ENCODE peak calls at places on chromosomes 3 and 15, in six cellular contexts. P, Y, N, R, B and F are unnamed samples.

GRCh38 chr3:58519668-58520402 is 17.2 kb downstream of the ACOX2 start:
- DNase-seq in N (no peak), B (no peak), Y (no peak), P (no peak), R (no peak), F (no peak)

GRCh38 chr3:41365973-41366372 is 166.7 kb downstream of the CTNNB1 start:
- DNase-seq in Y (no peak), P (no peak), N (no peak), R (no peak), B (no peak), F (no peak)

GRCh38 chr3:148861277-148861869 is 3.7 kb upstream of the CPA3 start:
- DNase-seq in R (peak; percentile 49), N (no peak), B (peak; percentile 74), P (peak; percentile 55), Y (peak; percentile 25), F (peak; percentile 49)

GRCh38 chr15:99925661-99926461 is 192.6 kb upstream of the LYSMD4 start:
- DNase-seq in P (no peak), N (peak; percentile 71), R (peak; percentile 37), Y (no peak), B (no peak), F (peak; percentile 70)

GRCh38 chr3:66808891-66809578 is 189.1 kb upstream of the KBTBD8 start:
- DNase-seq in P (no peak), Y (no peak), B (no peak), R (no peak), N (no peak), F (no peak)

GRCh38 chr3:20323307-20323927 is 137.4 kb upstream of the SGO1 start:
- DNase-seq in P (no peak), B (no peak), Y (no peak), N (no peak), R (no peak), F (no peak)

GRCh38 chr3:132723551-132723950 is 1.3 kb upstream of the NPHP3 start:
- DNase-seq in R (no peak), P (no peak), N (no peak), Y (no peak), B (no peak), F (no peak)

GRCh38 chr3:62248831-62249776 is 124.2 kb downstream of the FEZF2 start:
- DNase-seq in N (no peak), R (no peak), Y (no peak), B (no peak), P (no peak), F (no peak)

GRCh38 chr15:98131924-98132323 is 171.4 kb downstream of the ARRDC4 start:
- DNase-seq in Y (no peak), P (no peak), R (no peak), N (no peak), B (peak; percentile 47), F (no peak)

GRCh38 chr3:37163262-37164020 is 10.9 kb downstream of the LRRFIP2 start:
- DNase-seq in B (peak; percentile 94), Y (peak; percentile 77), R (no peak), N (no peak), P (no peak), F (no peak)

GRCh38 chr3:155991847-155992246 is 121.4 kb downstream of the GMPS start:
- DNase-seq in Y (no peak), B (no peak), P (no peak), R (no peak), N (no peak), F (no peak)

GRCh38 chr15:31483053-31483923 is 156.7 kb downstream of the KLF13 start:
- DNase-seq in Y (no peak), N (no peak), P (no peak), B (no peak), R (no peak), F (peak; percentile 76)

GRCh38 chr3:133956333-133956732 is 60.7 kb upstream of the RAB6B start:
- DNase-seq in R (no peak), Y (no peak), B (no peak), P (no peak), N (no peak), F (no peak)

GRCh38 chr3:5002871-5003247 is 23.6 kb downstream of the BHLHE40 start:
- DNase-seq in N (no peak), P (no peak), B (no peak), Y (no peak), R (no peak), F (no peak)

GRCh38 chr3:120425877-120426276 is 24.9 kb downstream of the FSTL1 start:
- DNase-seq in B (peak; percentile 95), P (no peak), R (no peak), N (peak; percentile 66), Y (peak; percentile 87), F (no peak)

GRCh38 chr3:188832961-188833615 is 338.7 kb upstream of the TPRG1 start:
- DNase-seq in N (peak; percentile 8), Y (no peak), B (peak; percentile 56), P (no peak), R (no peak), F (no peak)

GRCh38 chr3:64361962-64362735 is 136.9 kb upstream of the PRICKLE2 start:
- DNase-seq in N (no peak), P (no peak), Y (peak; percentile 28), R (no peak), B (peak; percentile 33), F (no peak)

GRCh38 chr15:87129916-87130315 is 1050.2 kb downstream of the AGBL1 start:
- DNase-seq in B (no peak), P (no peak), R (no peak), N (no peak), Y (no peak), F (no peak)

GRCh38 chr3:49276475-49277356 is at the start of gene C3orf62:
- DNase-seq in B (peak; percentile 78), N (peak; percentile 91), R (no peak), Y (peak; percentile 38), P (no peak), F (peak; percentile 90)

GRCh38 chr3:55624238-55624637 is 137.1 kb upstream of the WNT5A start:
- DNase-seq in R (no peak), Y (no peak), N (no peak), P (no peak), B (peak; percentile 30), F (no peak)

GRCh38 chr3:123449986-123450474 is 1.1 kb upstream of the ADCY5 start:
- DNase-seq in B (no peak), P (no peak), R (no peak), Y (no peak), N (no peak), F (no peak)

GRCh38 chr15:45456212-45457106 is 66.1 kb downstream of the SLC30A4 start:
- DNase-seq in N (no peak), Y (peak; percentile 100), R (peak; percentile 65), P (no peak), B (peak; percentile 100), F (peak; percentile 50)

GRCh38 chr3:132421832-132422231 is 4.5 kb downstream of the DNAJC13 start:
- DNase-seq in P (no peak), N (no peak), Y (no peak), B (peak; percentile 46), R (no peak), F (no peak)

GRCh38 chr3:195570344-195570743 is 13.4 kb downstream of the APOD start:
- DNase-seq in N (no peak), P (peak; percentile 50), R (no peak), Y (no peak), B (no peak), F (no peak)

GRCh38 chr3:142175478-142175877 is 26.1 kb upstream of the TFDP2 start:
- DNase-seq in R (no peak), N (no peak), B (no peak), Y (no peak), P (no peak), F (no peak)

DNA sequence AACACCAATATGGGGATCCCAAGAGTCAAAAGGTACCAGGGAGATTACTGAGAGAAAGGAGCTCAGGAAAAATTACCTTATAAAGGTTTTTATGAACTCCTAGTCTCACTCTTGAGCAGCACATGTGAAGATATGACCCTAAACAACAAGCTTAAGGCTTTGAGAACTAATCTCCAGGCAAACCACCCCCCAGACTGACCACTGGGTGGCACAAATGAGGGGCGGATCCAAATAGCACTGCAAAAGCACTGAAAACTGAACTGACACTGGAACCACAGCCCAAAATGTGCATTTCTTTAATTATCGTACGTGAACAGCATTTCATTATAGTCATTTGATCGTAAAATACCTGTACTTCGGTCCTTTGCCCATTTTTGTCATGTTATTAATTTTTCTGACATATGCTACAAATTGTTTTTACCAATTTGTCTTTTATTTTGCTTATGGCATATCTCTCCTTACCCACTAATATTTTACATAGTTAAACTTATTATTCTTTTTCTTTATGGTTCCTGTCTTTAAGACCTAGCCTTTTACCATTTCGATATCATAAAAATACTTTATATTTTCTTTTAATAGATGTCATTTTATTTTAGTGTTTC is 31.5 kb upstream of the TFDP2 start:
- DNase-seq in R (peak; percentile 44), N (peak; percentile 34), P (peak; percentile 57), Y (no peak), B (peak; percentile 51), F (no peak)
- TF ChIP-seq CTCF in R (peak; percentile 73), N (peak; percentile 45), P (peak; percentile 87), Y (peak; percentile 78), B (peak; percentile 72), F (peak; percentile 23)

DNA sequence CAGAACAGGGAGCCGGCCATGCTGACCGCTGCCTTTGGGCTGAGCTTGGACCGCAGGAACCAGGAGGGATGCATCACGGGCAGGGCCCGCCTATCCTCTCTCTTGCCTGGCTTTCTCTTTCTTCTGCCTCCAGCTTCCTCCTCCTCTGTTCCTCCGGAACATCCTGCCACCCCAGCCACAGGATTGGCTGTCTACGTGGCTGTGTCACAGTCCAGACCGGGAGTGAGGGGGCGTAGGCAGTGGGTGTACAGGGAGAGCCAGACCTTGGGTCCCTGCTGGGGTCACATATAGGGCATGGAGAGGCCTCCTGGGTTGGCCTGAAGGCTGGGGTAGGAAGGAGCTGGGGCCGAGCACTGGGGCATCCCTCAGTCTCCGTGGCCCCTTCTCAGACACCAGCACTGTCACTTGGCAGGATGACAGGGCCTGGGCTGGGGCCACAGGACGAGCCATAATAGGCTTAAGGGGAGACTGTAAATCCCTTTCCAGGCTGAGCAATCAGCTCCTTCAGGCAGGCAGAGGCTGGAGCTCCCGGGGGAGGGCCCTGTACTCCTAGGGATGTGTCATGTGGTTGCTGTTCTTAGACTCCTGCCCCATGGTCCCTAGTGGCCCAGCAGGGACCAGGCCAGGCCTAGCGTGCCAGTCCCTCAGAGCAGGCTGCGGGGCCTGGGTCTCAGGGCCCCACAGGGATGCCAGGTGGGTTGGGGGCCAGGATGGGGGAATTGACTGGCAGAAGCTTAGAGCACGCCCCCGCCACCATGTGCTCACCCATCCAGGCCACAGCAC is 25.4 kb downstream of the LINGO1 start:
- DNase-seq in R (peak; percentile 60), N (no peak), B (peak; percentile 64), P (no peak), Y (no peak), F (no peak)
- TF ChIP-seq CTCF in R (no peak), N (no peak), B (no peak), P (no peak), Y (no peak), F (no peak)

GRCh38 chr3:159112724-159113123 is 310.9 kb downstream of the MFSD1 start:
- DNase-seq in B (no peak), R (no peak), P (no peak), N (no peak), Y (no peak), F (no peak)
- TF ChIP-seq CTCF in B (no peak), R (no peak), P (no peak), N (no peak), Y (no peak), F (no peak)

GRCh38 chr3:116517308-116517707 is 72.0 kb upstream of the LSAMP start:
- DNase-seq in N (no peak), B (peak; percentile 11), R (no peak), Y (no peak), P (peak; percentile 1), F (peak; percentile 8)
- TF ChIP-seq CTCF in N (no peak), B (peak; percentile 27), R (no peak), Y (no peak), P (peak; percentile 68), F (peak; percentile 19)